ENCODE peak calls at places on chromosomes 3 and 15, in eight cellular contexts. E is neuronal stem cell, G is BJ, B is lower leg skin, H is H1, W is lung, Y is IMR-90, R is aorta. Z is an unnamed sample.

GRCh38 chr3:249587-250262 is 53.2 kb downstream of the CHL1 start:
- DNase-seq in Y (no peak), B (no peak), H (no peak), W (no peak), R (no peak), G (no peak), E (no peak), Z (no peak)

GRCh38 chr3:180619723-180620122 is 17.8 kb downstream of the TTC14 start:
- DNase-seq in W (no peak), E (no peak), Y (no peak), R (no peak), B (no peak), H (no peak), G (no peak), Z (no peak)

GRCh38 chr3:127339943-127340861 is 52.4 kb upstream of the PRR20G start:
- DNase-seq in G (no peak), W (peak; percentile 24), R (no peak), Y (no peak), B (no peak), E (no peak), H (peak; percentile 41), Z (no peak)

GRCh38 chr3:52831500-52832301 is 1.2 kb upstream of the ITIH4 start:
- DNase-seq in W (peak; percentile 49), G (peak; percentile 23), B (peak; percentile 64), E (no peak), H (no peak), R (peak; percentile 91), Y (peak; percentile 76), Z (no peak)

GRCh38 chr15:70387086-70387485 is 289.4 kb upstream of the TLE3 start:
- DNase-seq in H (no peak), E (no peak), R (no peak), W (no peak), Y (no peak), B (no peak), G (no peak), Z (no peak)

GRCh38 chr3:119191800-119192199 is 18.4 kb downstream of the UPK1B start:
- DNase-seq in B (no peak), E (no peak), W (no peak), H (no peak), R (no peak), Y (no peak), G (no peak), Z (no peak)

GRCh38 chr3:112778298-112779008 is 68.2 kb downstream of the CD200R1L start:
- DNase-seq in R (no peak), H (no peak), W (no peak), B (no peak), G (peak; percentile 71), Y (peak; percentile 90), E (no peak), Z (no peak)

GRCh38 chr3:95240395-95240794 is 1177.5 kb downstream of the NSUN3 start:
- DNase-seq in B (no peak), H (no peak), R (no peak), G (no peak), Y (no peak), E (no peak), W (no peak), Z (no peak)

GRCh38 chr15:40320409-40320808 is 3.1 kb upstream of the INAFM2 start:
- DNase-seq in G (no peak), E (no peak), W (no peak), R (no peak), H (no peak), Y (no peak), B (no peak), Z (no peak)

GRCh38 chr15:95875141-95875643 is 455.3 kb upstream of the NR2F2 start:
- DNase-seq in Y (no peak), E (no peak), W (no peak), H (no peak), G (peak; percentile 62), B (peak; percentile 38), R (no peak), Z (no peak)

GRCh38 chr3:48473617-48473952 is 27.0 kb downstream of the ATRIP start:
- DNase-seq in W (no peak), E (no peak), G (no peak), Y (no peak), H (no peak), B (no peak), R (no peak), Z (no peak)

GRCh38 chr3:177358085-177358967 is 161.0 kb upstream of the TBL1XR1 start:
- DNase-seq in E (no peak), Y (peak; percentile 56), W (peak; percentile 73), H (peak; percentile 56), G (no peak), R (peak; percentile 80), B (peak; percentile 66), Z (peak; percentile 81)

GRCh38 chr3:175511219-175511780 is 652.2 kb downstream of the NAALADL2 start:
- DNase-seq in R (no peak), G (no peak), E (no peak), H (no peak), Y (no peak), W (no peak), B (no peak), Z (no peak)

GRCh38 chr15:100764778-100765457 is 114.7 kb upstream of the ALDH1A3 start:
- DNase-seq in Y (peak; percentile 79), H (peak; percentile 44), W (peak; percentile 28), E (no peak), G (no peak), B (no peak), R (peak; percentile 64), Z (no peak)

GRCh38 chr3:33392703-33393125 is 47.5 kb downstream of the UBP1 start:
- DNase-seq in E (no peak), Y (peak; percentile 93), R (no peak), G (peak; percentile 88), H (no peak), B (no peak), W (no peak), Z (no peak)

GRCh38 chr3:50189274-50189673 is 2.1 kb upstream of the GNAT1 start:
- DNase-seq in Y (peak; percentile 79), B (peak; percentile 62), W (peak; percentile 66), R (peak; percentile 91), H (peak; percentile 82), G (no peak), E (peak; percentile 66), Z (no peak)

GRCh38 chr3:134057006-134057832 is 27.5 kb upstream of the SLCO2A1 start:
- DNase-seq in E (no peak), B (no peak), W (no peak), H (no peak), G (no peak), Y (peak; percentile 55), R (peak; percentile 51), Z (peak; percentile 32)

GRCh38 chr3:77915341-77915740 is 875.4 kb downstream of the ROBO2 start:
- DNase-seq in E (no peak), G (no peak), Y (no peak), W (no peak), H (no peak), R (no peak), B (no peak), Z (no peak)

GRCh38 chr3:171175840-171176239 is 149.3 kb upstream of the SLC2A2 start:
- DNase-seq in B (no peak), E (no peak), H (no peak), R (no peak), Y (peak; percentile 68), G (peak; percentile 49), W (no peak), Z (no peak)

GRCh38 chr3:41064070-41064469 is 135.2 kb upstream of the CTNNB1 start:
- DNase-seq in R (no peak), W (no peak), H (no peak), G (no peak), Y (no peak), B (no peak), E (no peak), Z (no peak)

GRCh38 chr15:77040673-77041072 is 30.2 kb downstream of the TSPAN3 start:
- DNase-seq in G (no peak), B (no peak), W (no peak), H (no peak), R (no peak), Y (peak; percentile 47), E (no peak), Z (no peak)

GRCh38 chr3:30614373-30614772 is 8.0 kb downstream of the TGFBR2 start:
- DNase-seq in R (no peak), H (no peak), E (no peak), B (no peak), W (no peak), G (no peak), Y (no peak), Z (no peak)
- H3K4me3 ChIP-seq in R (no peak overlapping the region), H (no peak overlapping the region), E (no peak overlapping the region), B (no peak overlapping the region), W (no peak overlapping the region), G (no peak overlapping the region), Y (no peak overlapping the region), Z (no peak overlapping the region)

DNA sequence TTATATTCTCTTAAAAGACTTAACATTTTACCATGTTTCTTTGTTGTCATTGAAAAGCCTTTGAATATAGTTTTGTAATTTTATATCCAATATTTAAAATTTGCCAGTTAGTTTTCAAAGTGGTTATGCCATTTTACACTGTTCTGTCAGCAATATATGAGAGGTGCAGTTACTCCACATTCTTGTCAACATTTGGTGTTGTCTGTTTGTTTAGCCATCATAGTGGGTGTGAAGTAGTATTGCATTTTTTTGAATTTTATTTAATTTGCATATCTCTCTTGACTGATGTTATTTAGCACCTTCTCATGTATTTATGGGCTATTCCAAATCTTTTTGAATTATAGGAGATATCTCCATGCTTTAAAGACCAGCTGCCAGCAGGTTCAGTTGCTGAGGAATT is 40.4 kb downstream of the LRRC28 start:
- DNase-seq in G (no peak), W (no peak), R (no peak), H (no peak), Y (no peak), E (no peak), B (no peak), Z (no peak)
- H3K4me3 ChIP-seq in G (no peak overlapping the region), W (no peak overlapping the region), R (no peak overlapping the region), H (no peak overlapping the region), Y (no peak overlapping the region), E (no peak overlapping the region), B (no peak overlapping the region), Z (no peak overlapping the region)

GRCh38 chr3:140941090-140941433 is 574 bp upstream of the SLC25A36 start:
- DNase-seq in E (no peak), H (no peak), Y (no peak), W (no peak), R (no peak), G (no peak), B (no peak), Z (no peak)
- H3K4me3 ChIP-seq in E (peak overlapping the region; percentile 82), H (peak overlapping the region; percentile 44), Y (peak overlapping the region; percentile 82), W (peak overlapping the region; percentile 64), R (peak overlapping the region; percentile 56), G (peak overlapping the region; percentile 95), B (no peak overlapping the region), Z (peak overlapping the region; percentile 70)

DNA sequence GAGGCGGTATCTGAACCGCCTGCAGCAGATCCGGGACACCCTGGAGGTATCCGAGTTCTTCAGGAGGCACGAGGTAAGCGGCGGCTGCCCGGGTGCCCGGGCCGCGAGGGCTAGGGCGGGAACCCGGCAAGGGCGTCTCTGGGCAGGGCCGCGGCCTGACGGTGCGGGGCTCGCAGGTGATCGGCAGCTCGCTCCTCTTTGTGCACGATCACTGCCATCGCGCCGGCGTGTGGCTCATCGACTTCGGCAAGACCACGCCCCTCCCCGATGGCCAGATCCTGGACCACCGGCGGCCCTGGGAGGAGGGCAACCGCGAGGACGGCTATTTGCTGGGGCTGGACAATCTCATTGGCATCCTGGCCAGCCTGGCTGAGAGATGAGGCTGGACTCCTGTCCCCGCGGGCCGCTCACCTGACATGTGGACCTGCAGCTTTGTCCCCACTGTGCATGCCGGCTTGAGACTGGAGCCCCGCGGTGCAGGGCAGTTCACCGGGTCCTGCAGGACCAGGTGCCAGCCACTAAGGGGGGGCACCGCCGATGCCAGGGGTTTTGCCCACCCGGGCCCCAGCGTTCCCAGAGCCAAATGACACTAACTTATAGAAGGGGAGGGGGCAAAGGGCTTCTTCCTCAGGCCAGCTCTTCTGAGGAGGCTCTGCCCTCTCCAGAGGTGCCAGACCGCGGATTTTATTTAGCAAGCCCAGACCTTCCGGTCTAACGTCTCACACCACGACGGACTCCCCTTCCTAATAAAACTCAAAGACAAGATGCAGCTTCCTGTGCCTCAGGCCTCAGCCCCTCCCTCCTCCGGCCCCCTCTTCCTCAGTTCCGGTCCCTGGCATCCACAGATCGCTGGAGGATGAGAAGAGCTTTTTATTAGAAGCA is 9.4 kb downstream of the ITPKA start:
- DNase-seq in R (no peak), G (no peak), B (no peak), Y (no peak), H (peak; percentile 75), W (no peak), E (no peak), Z (no peak)
- H3K4me3 ChIP-seq in R (no peak overlapping the region), G (no peak overlapping the region), B (no peak overlapping the region), Y (no peak overlapping the region), H (peak overlapping the region; percentile 29), W (no peak overlapping the region), E (no peak overlapping the region), Z (peak overlapping the region; percentile 33)

Z was measured in suprapubic skin.